ENCODE peak calls at places on chromosomes 2 and 18, in seven cellular contexts. One of them, this sample, is unnamed.

GRCh38 chr18:26233208-26233607 is 7.0 kb downstream of the TAF4B start:
- DNase-seq in SK-N-SH: no peak
- DNase-seq in K562: no peak
- DNase-seq in H1: peak; percentile 66
- DNase-seq in GM12892: no peak
- DNase-seq in HepG2: peak; percentile 10
- DNase-seq in GM12878: no peak
- DNase-seq in this sample: no peak

GRCh38 chr2:163187995-163188655 is 349.6 kb upstream of the KCNH7 start:
- DNase-seq in HepG2: no peak
- DNase-seq in GM12878: no peak
- DNase-seq in H1: no peak
- DNase-seq in SK-N-SH: no peak
- DNase-seq in K562: no peak
- DNase-seq in GM12892: no peak
- DNase-seq in this sample: no peak

GRCh38 chr18:3806656-3807055 is 356.7 kb downstream of the TGIF1 start:
- DNase-seq in SK-N-SH: no peak
- DNase-seq in GM12878: no peak
- DNase-seq in GM12892: no peak
- DNase-seq in H1: no peak
- DNase-seq in K562: no peak
- DNase-seq in HepG2: no peak
- DNase-seq in this sample: no peak

GRCh38 chr2:28419003-28419704 is 26.5 kb downstream of the FOSL2 start:
- DNase-seq in K562: peak; percentile 23
- DNase-seq in H1: no peak
- DNase-seq in GM12878: no peak
- DNase-seq in HepG2: peak; percentile 37
- DNase-seq in GM12892: no peak
- DNase-seq in SK-N-SH: no peak
- DNase-seq in this sample: no peak

GRCh38 chr2:18119883-18120282 is 241.4 kb downstream of the KCNS3 start:
- DNase-seq in SK-N-SH: no peak
- DNase-seq in GM12878: no peak
- DNase-seq in HepG2: no peak
- DNase-seq in GM12892: no peak
- DNase-seq in K562: no peak
- DNase-seq in H1: no peak
- DNase-seq in this sample: no peak

GRCh38 chr2:14451312-14451711 is 181.2 kb upstream of the LRATD1 start:
- DNase-seq in GM12892: no peak
- DNase-seq in SK-N-SH: no peak
- DNase-seq in HepG2: no peak
- DNase-seq in H1: no peak
- DNase-seq in GM12878: no peak
- DNase-seq in K562: no peak
- DNase-seq in this sample: no peak

GRCh38 chr2:143594745-143595144 is 465.5 kb downstream of the ARHGAP15 start:
- DNase-seq in HepG2: no peak
- DNase-seq in GM12892: no peak
- DNase-seq in H1: no peak
- DNase-seq in SK-N-SH: no peak
- DNase-seq in K562: no peak
- DNase-seq in GM12878: no peak
- DNase-seq in this sample: no peak

GRCh38 chr2:33340265-33340664 is 136.2 kb upstream of the RASGRP3 start:
- DNase-seq in SK-N-SH: no peak
- DNase-seq in GM12878: no peak
- DNase-seq in HepG2: no peak
- DNase-seq in GM12892: no peak
- DNase-seq in H1: no peak
- DNase-seq in K562: no peak
- DNase-seq in this sample: no peak

GRCh38 chr2:118589726-118590125 is 257.7 kb downstream of the EN1 start:
- DNase-seq in SK-N-SH: no peak
- DNase-seq in K562: no peak
- DNase-seq in H1: no peak
- DNase-seq in GM12892: no peak
- DNase-seq in HepG2: no peak
- DNase-seq in GM12878: no peak
- DNase-seq in this sample: no peak

GRCh38 chr2:160429248-160430000 is 64.2 kb downstream of the RBMS1 start:
- DNase-seq in HepG2: peak; percentile 52
- DNase-seq in GM12892: no peak
- DNase-seq in H1: no peak
- DNase-seq in K562: peak; percentile 14
- DNase-seq in SK-N-SH: no peak
- DNase-seq in GM12878: no peak
- DNase-seq in this sample: no peak
- TF ChIP-seq TAF1 in HepG2: no peak
- TF ChIP-seq TAF1 in GM12892: no peak
- TF ChIP-seq TAF1 in H1: no peak
- TF ChIP-seq TAF1 in K562: no peak
- TF ChIP-seq TAF1 in SK-N-SH: no peak
- TF ChIP-seq TAF1 in GM12878: no peak
- TF ChIP-seq TAF1 in this sample: no peak

GRCh38 chr18:9854801-9855676 is 30.7 kb upstream of the TXNDC2 start:
- DNase-seq in SK-N-SH: no peak
- DNase-seq in HepG2: peak; percentile 81
- DNase-seq in K562: no peak
- DNase-seq in H1: no peak
- DNase-seq in GM12892: no peak
- DNase-seq in GM12878: no peak
- DNase-seq in this sample: no peak
- TF ChIP-seq POLR2AphosphoS5 in SK-N-SH: no peak
- TF ChIP-seq POLR2AphosphoS5 in HepG2: no peak
- TF ChIP-seq POLR2AphosphoS5 in K562: no peak
- TF ChIP-seq POLR2AphosphoS5 in H1: no peak
- TF ChIP-seq POLR2AphosphoS5 in GM12892: no peak
- TF ChIP-seq POLR2AphosphoS5 in GM12878: no peak
- TF ChIP-seq POLR2AphosphoS5 in this sample: no peak

DNA sequence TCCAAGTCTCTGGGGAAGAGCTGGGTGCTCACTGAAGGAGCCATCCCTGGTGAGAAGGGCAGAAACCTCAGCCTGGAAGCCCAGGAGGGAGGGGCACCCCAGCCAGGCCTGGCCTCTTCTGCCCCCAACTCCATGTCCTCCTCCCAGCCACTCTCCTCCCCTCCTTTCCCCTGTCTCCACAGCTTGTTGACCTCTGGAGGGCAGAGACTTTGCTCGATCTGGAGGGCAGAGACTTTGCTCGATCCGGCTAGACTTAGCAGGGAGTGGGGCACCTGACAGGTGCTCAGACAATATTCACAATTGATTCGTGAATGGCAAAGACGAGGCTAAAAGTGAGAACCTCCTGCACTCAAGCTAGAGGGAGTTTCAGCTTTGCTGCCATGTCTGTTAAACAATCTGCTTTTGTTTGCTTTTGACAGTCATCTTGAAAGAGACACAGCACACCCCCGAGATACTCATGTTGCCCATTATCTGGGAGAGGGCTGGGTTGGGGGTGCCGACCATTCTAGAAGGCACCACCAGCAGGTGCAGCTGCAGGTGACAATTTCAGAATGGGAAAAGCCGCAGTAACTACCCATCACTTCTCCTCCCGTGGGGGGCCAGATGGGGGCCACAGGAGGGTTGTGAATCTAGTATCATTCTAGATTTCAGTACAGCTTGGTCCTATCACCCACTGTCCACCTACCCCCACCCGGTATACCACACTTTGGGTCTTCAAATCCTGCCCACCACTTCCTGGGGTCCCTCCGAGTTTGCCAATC is 54.8 kb downstream of the DNMT3A start:
- DNase-seq in GM12892: no peak
- DNase-seq in GM12878: no peak
- DNase-seq in K562: no peak
- DNase-seq in H1: no peak
- DNase-seq in HepG2: no peak
- DNase-seq in SK-N-SH: no peak
- DNase-seq in this sample: no peak
- TF ChIP-seq TAF1 in GM12892: no peak
- TF ChIP-seq TAF1 in GM12878: peak; percentile 19
- TF ChIP-seq TAF1 in K562: no peak
- TF ChIP-seq TAF1 in H1: no peak
- TF ChIP-seq TAF1 in HepG2: no peak
- TF ChIP-seq TAF1 in SK-N-SH: no peak
- TF ChIP-seq TAF1 in this sample: no peak

GRCh38 chr2:26696352-26696816 is 3.9 kb downstream of the KCNK3 start:
- DNase-seq in H1: peak; percentile 47
- DNase-seq in GM12878: no peak
- DNase-seq in K562: no peak
- DNase-seq in SK-N-SH: no peak
- DNase-seq in GM12892: no peak
- DNase-seq in HepG2: no peak
- DNase-seq in this sample: no peak
- TF ChIP-seq POLR2AphosphoS5 in H1: no peak
- TF ChIP-seq POLR2AphosphoS5 in GM12878: no peak
- TF ChIP-seq POLR2AphosphoS5 in K562: no peak
- TF ChIP-seq POLR2AphosphoS5 in SK-N-SH: no peak
- TF ChIP-seq POLR2AphosphoS5 in GM12892: no peak
- TF ChIP-seq POLR2AphosphoS5 in HepG2: no peak
- TF ChIP-seq POLR2AphosphoS5 in this sample: no peak

GRCh38 chr2:48444404-48444803 is 85.5 kb upstream of the STON1 start:
- DNase-seq in GM12878: no peak
- DNase-seq in K562: no peak
- DNase-seq in GM12892: no peak
- DNase-seq in SK-N-SH: no peak
- DNase-seq in HepG2: no peak
- DNase-seq in H1: no peak
- DNase-seq in this sample: no peak
- TF ChIP-seq TAF1 in GM12878: no peak
- TF ChIP-seq TAF1 in K562: no peak
- TF ChIP-seq TAF1 in GM12892: no peak
- TF ChIP-seq TAF1 in SK-N-SH: no peak
- TF ChIP-seq TAF1 in HepG2: no peak
- TF ChIP-seq TAF1 in H1: no peak
- TF ChIP-seq TAF1 in this sample: no peak

GRCh38 chr2:218384975-218385374 is 2.9 kb downstream of the SLC11A1 start:
- DNase-seq in GM12892: no peak
- DNase-seq in GM12878: no peak
- DNase-seq in HepG2: no peak
- DNase-seq in H1: no peak
- DNase-seq in K562: no peak
- DNase-seq in SK-N-SH: no peak
- DNase-seq in this sample: no peak

GRCh38 chr2:218382785-218383184 is 712 bp downstream of the SLC11A1 start:
- DNase-seq in GM12892: no peak
- DNase-seq in H1: no peak
- DNase-seq in SK-N-SH: no peak
- DNase-seq in HepG2: no peak
- DNase-seq in K562: no peak
- DNase-seq in GM12878: no peak
- DNase-seq in this sample: no peak

GRCh38 chr2:218383892-218384519 is 1.9 kb downstream of the SLC11A1 start:
- DNase-seq in GM12892: no peak
- DNase-seq in K562: no peak
- DNase-seq in SK-N-SH: no peak
- DNase-seq in GM12878: no peak
- DNase-seq in HepG2: no peak
- DNase-seq in H1: no peak
- DNase-seq in this sample: no peak

GRCh38 chr2:218378053-218378452 is 4.0 kb upstream of the SLC11A1 start:
- DNase-seq in HepG2: no peak
- DNase-seq in SK-N-SH: no peak
- DNase-seq in GM12878: no peak
- DNase-seq in K562: no peak
- DNase-seq in H1: no peak
- DNase-seq in GM12892: no peak
- DNase-seq in this sample: no peak

DNA sequence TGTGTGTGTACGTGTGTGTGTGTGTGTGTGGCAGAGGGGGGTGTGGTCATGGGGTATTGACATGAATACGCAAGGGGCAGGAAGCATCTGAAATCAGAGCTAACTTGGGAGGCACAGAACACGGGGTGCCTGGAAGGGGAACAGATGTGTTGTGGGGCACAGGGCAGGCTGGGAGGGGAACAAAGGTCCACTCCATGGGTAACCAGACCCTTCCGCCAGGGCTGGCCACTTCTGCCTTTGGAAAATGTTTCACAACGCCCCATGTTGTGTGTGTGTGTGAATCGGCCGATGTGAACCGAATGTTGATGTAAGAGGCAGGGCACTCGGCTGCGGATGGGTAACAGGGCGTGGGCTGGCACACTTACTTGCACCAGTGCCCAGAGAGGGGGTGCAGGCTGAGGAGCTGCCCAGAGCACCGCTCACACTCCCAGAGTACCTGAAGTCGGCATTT is at the start of gene SLC11A1:
- DNase-seq in HepG2: no peak
- DNase-seq in GM12892: no peak
- DNase-seq in SK-N-SH: no peak
- DNase-seq in H1: no peak
- DNase-seq in K562: no peak
- DNase-seq in GM12878: no peak
- DNase-seq in this sample: no peak
- TF ChIP-seq POLR2AphosphoS5 in HepG2: no peak
- TF ChIP-seq POLR2AphosphoS5 in GM12892: no peak
- TF ChIP-seq POLR2AphosphoS5 in SK-N-SH: no peak
- TF ChIP-seq POLR2AphosphoS5 in H1: no peak
- TF ChIP-seq POLR2AphosphoS5 in K562: no peak
- TF ChIP-seq POLR2AphosphoS5 in GM12878: no peak
- TF ChIP-seq POLR2AphosphoS5 in this sample: no peak

DNA sequence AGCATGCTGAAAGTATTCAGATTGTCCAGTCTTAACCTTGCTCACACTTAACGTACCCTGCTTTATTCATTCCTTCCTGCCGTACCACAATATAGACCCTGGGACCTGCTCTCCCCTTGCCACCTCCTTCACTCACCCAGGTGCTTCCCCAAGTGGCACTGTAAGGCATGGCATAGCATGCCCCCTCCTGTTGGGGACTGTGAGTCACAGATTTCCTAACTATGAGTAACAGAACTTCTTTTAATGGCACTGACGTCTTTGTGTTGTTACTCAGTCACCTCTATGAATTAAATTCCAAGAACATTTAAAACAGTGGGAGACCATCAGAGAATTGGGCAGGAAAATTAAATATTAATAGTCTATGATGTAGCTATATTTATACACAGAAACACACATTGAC is 117.2 kb downstream of the CTNNA2 start:
- DNase-seq in GM12878: no peak
- DNase-seq in GM12892: no peak
- DNase-seq in K562: no peak
- DNase-seq in H1: no peak
- DNase-seq in HepG2: no peak
- DNase-seq in SK-N-SH: no peak
- DNase-seq in this sample: no peak
- TF ChIP-seq TAF1 in GM12878: no peak
- TF ChIP-seq TAF1 in GM12892: no peak
- TF ChIP-seq TAF1 in K562: no peak
- TF ChIP-seq TAF1 in H1: no peak
- TF ChIP-seq TAF1 in HepG2: no peak
- TF ChIP-seq TAF1 in SK-N-SH: no peak
- TF ChIP-seq TAF1 in this sample: no peak